ENCODE peak calls at places on chromosomes 12 and 14, in four cellular contexts. One of them, this sample, is unnamed. For H3K36me3, the result is how much of the 10 kb centered on the place peaks cover.

GRCh38 chr12:106284294-106285105 is 18.0 kb upstream of the TCP11L2 start:
- DNase-seq in upper lobe of right lung: no peak
- DNase-seq in MM.1S: no peak
- DNase-seq in heart right ventricle: no peak
- DNase-seq in this sample: peak

GRCh38 chr12:81819991-81820633 is 61.0 kb upstream of the PPFIA2 start:
- DNase-seq in MM.1S: no peak
- DNase-seq in upper lobe of right lung: no peak
- DNase-seq in heart right ventricle: no peak
- DNase-seq in this sample: no peak

GRCh38 chr12:129571901-129572494 is 331.8 kb downstream of the TMEM132D start:
- DNase-seq in upper lobe of right lung: no peak
- DNase-seq in MM.1S: no peak
- DNase-seq in heart right ventricle: no peak
- DNase-seq in this sample: no peak

GRCh38 chr12:124762384-124762783 is 101.3 kb downstream of the SCARB1 start:
- DNase-seq in upper lobe of right lung: no peak
- DNase-seq in heart right ventricle: no peak
- DNase-seq in MM.1S: no peak
- DNase-seq in this sample: no peak

GRCh38 chr14:94355191-94355794 is 32.2 kb upstream of the SERPINA6 start:
- DNase-seq in MM.1S: no peak
- DNase-seq in heart right ventricle: peak
- DNase-seq in upper lobe of right lung: peak
- DNase-seq in this sample: no peak

GRCh38 chr14:94408546-94409095 is 20.2 kb upstream of the SERPINA1 start:
- DNase-seq in MM.1S: no peak
- DNase-seq in heart right ventricle: no peak
- DNase-seq in upper lobe of right lung: no peak
- DNase-seq in this sample: no peak

GRCh38 chr14:35470775-35471174 is 63.2 kb upstream of the INSM2 start:
- DNase-seq in heart right ventricle: no peak
- DNase-seq in upper lobe of right lung: no peak
- DNase-seq in MM.1S: no peak
- DNase-seq in this sample: peak

GRCh38 chr14:36767603-36768281 is 106.1 kb downstream of the PAX9 start:
- DNase-seq in upper lobe of right lung: no peak
- DNase-seq in heart right ventricle: no peak
- DNase-seq in MM.1S: no peak
- DNase-seq in this sample: no peak

GRCh38 chr14:102659797-102660196 is 67.3 kb downstream of the RCOR1 start:
- DNase-seq in heart right ventricle: no peak
- DNase-seq in MM.1S: no peak
- DNase-seq in upper lobe of right lung: no peak
- DNase-seq in this sample: no peak

GRCh38 chr12:43028826-43029225 is 439.3 kb upstream of the PRICKLE1 start:
- DNase-seq in upper lobe of right lung: no peak
- DNase-seq in MM.1S: no peak
- DNase-seq in heart right ventricle: no peak
- DNase-seq in this sample: no peak

GRCh38 chr12:132566551-132567131 is 43.7 kb downstream of the LRCOL1 start:
- DNase-seq in heart right ventricle: no peak
- DNase-seq in upper lobe of right lung: no peak
- DNase-seq in MM.1S: no peak
- DNase-seq in this sample: no peak

GRCh38 chr14:100303925-100304324 is 2.3 kb downstream of the SLC25A29 start:
- DNase-seq in heart right ventricle: no peak
- DNase-seq in upper lobe of right lung: no peak
- DNase-seq in MM.1S: no peak
- DNase-seq in this sample: no peak

GRCh38 chr12:31368666-31369361 is 42.9 kb upstream of the SINHCAF start:
- DNase-seq in MM.1S: no peak
- DNase-seq in upper lobe of right lung: peak
- DNase-seq in heart right ventricle: no peak
- DNase-seq in this sample: no peak

GRCh38 chr14:63478024-63478423 is 65.2 kb downstream of the PPP2R5E start:
- DNase-seq in heart right ventricle: no peak
- DNase-seq in MM.1S: peak
- DNase-seq in upper lobe of right lung: no peak
- DNase-seq in this sample: no peak

GRCh38 chr12:54700301-54700700 is 52.1 kb upstream of the DCD start:
- DNase-seq in heart right ventricle: no peak
- DNase-seq in MM.1S: no peak
- DNase-seq in upper lobe of right lung: no peak
- DNase-seq in this sample: no peak

GRCh38 chr12:109987615-109988014 is 8.6 kb downstream of the GIT2 start:
- DNase-seq in upper lobe of right lung: no peak
- DNase-seq in heart right ventricle: no peak
- DNase-seq in MM.1S: no peak
- DNase-seq in this sample: no peak

GRCh38 chr12:109988274-109988673 is 7.9 kb downstream of the GIT2 start:
- DNase-seq in upper lobe of right lung: no peak
- DNase-seq in heart right ventricle: no peak
- DNase-seq in MM.1S: no peak
- DNase-seq in this sample: no peak

GRCh38 chr12:109991586-109991985 is 4.6 kb downstream of the GIT2 start:
- DNase-seq in heart right ventricle: no peak
- DNase-seq in upper lobe of right lung: no peak
- DNase-seq in MM.1S: no peak
- DNase-seq in this sample: no peak

GRCh38 chr12:109988903-109989302 is 7.3 kb downstream of the GIT2 start:
- DNase-seq in upper lobe of right lung: no peak
- DNase-seq in heart right ventricle: no peak
- DNase-seq in MM.1S: no peak
- DNase-seq in this sample: no peak

DNA sequence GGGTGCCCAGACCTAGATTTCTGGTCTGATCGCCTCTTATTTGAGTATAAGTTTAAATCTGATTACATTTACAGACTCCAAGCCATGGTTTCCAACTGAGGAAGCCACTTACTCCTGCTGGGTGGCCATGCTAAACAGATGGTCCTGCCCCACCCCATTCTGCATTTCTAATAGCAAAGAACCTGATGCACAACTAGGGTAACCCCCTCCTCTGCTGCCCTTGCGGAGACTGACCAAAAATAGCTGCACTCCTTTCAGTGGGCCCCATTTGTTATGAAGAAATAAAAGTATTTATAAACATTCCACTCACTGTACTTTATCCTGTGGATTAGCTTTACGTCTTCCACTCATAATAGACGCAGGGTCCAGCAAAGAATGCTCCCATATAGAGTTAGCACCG is 6.8 kb downstream of the GIT2 start:
- DNase-seq in MM.1S: no peak
- DNase-seq in heart right ventricle: no peak
- DNase-seq in upper lobe of right lung: no peak
- DNase-seq in this sample: no peak
- H3K36me3 ChIP-seq in MM.1S: under half
- H3K36me3 ChIP-seq in heart right ventricle: half or more
- H3K36me3 ChIP-seq in upper lobe of right lung: half or more
- H3K36me3 ChIP-seq in this sample: half or more

GRCh38 chr12:97022831-97023230 is 115.8 kb downstream of the NEDD1 start:
- DNase-seq in MM.1S: no peak
- DNase-seq in heart right ventricle: no peak
- DNase-seq in upper lobe of right lung: no peak
- DNase-seq in this sample: no peak
- H3K36me3 ChIP-seq in MM.1S: under half
- H3K36me3 ChIP-seq in heart right ventricle: under half
- H3K36me3 ChIP-seq in upper lobe of right lung: under half
- H3K36me3 ChIP-seq in this sample: under half

DNA sequence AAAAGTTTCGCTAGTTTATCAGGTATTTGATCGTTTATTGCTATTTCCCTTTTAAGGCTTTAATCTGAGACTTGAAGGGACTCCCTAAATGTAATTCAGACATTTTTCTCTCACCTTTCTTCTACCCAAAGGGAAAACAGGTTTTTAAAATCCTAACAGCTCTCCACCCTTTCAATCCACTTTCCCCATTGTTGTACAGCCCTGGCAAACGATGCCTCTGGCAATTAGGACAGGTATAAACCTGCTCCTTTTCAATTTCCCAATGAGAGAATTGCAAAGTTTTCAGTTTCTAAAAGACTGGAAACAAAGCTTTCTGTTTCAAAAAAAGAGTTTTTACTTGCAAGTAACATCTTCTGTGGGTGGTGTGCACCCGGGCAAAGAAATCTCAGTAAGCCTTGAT is 131.1 kb downstream of the HMGA2 start:
- DNase-seq in MM.1S: no peak
- DNase-seq in heart right ventricle: no peak
- DNase-seq in upper lobe of right lung: no peak
- DNase-seq in this sample: no peak
- H3K36me3 ChIP-seq in MM.1S: under half
- H3K36me3 ChIP-seq in heart right ventricle: under half
- H3K36me3 ChIP-seq in upper lobe of right lung: under half
- H3K36me3 ChIP-seq in this sample: under half

GRCh38 chr12:3614806-3615466 is 123.9 kb downstream of the PRMT8 start:
- DNase-seq in upper lobe of right lung: no peak
- DNase-seq in MM.1S: no peak
- DNase-seq in heart right ventricle: no peak
- DNase-seq in this sample: no peak
- H3K36me3 ChIP-seq in upper lobe of right lung: under half
- H3K36me3 ChIP-seq in MM.1S: under half
- H3K36me3 ChIP-seq in heart right ventricle: under half
- H3K36me3 ChIP-seq in this sample: under half

GRCh38 chr12:62854024-62854423 is 80.9 kb downstream of the PPM1H start:
- DNase-seq in heart right ventricle: no peak
- DNase-seq in MM.1S: no peak
- DNase-seq in upper lobe of right lung: no peak
- DNase-seq in this sample: no peak
- H3K36me3 ChIP-seq in heart right ventricle: under half
- H3K36me3 ChIP-seq in MM.1S: under half
- H3K36me3 ChIP-seq in upper lobe of right lung: under half
- H3K36me3 ChIP-seq in this sample: under half

GRCh38 chr14:75011356-75012097 is 8.8 kb downstream of the EIF2B2 start:
- DNase-seq in upper lobe of right lung: no peak
- DNase-seq in MM.1S: no peak
- DNase-seq in heart right ventricle: no peak
- DNase-seq in this sample: no peak

GRCh38 chr14:75016815-75017214 is 14.1 kb downstream of the EIF2B2 start:
- DNase-seq in MM.1S: no peak
- DNase-seq in heart right ventricle: no peak
- DNase-seq in upper lobe of right lung: no peak
- DNase-seq in this sample: no peak

GRCh38 chr14:75018684-75019083 is 16.0 kb downstream of the EIF2B2 start:
- DNase-seq in upper lobe of right lung: no peak
- DNase-seq in heart right ventricle: no peak
- DNase-seq in MM.1S: no peak
- DNase-seq in this sample: no peak

GRCh38 chr14:75013290-75013689 is 10.6 kb downstream of the EIF2B2 start:
- DNase-seq in MM.1S: no peak
- DNase-seq in upper lobe of right lung: no peak
- DNase-seq in heart right ventricle: peak
- DNase-seq in this sample: peak

DNA sequence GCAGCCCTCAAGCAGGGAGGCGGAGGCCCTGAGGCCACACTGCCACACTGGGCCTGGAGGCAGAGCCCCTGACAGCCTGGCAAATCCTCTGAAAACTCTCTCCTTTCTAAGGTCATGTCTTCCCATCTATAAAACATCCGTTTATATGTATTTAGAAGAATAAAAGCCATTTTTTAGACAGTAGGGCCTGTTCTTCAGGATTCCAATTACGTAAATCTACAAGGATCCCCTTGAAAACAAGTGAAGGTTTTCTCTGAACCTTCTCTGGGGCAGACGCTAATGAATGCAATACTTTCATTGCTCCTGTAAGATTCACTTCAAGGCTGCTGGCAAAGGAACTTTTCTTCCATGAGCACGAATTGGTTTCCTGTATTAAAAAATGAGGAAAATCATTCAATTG is 12.8 kb downstream of the EIF2B2 start:
- DNase-seq in upper lobe of right lung: no peak
- DNase-seq in MM.1S: no peak
- DNase-seq in heart right ventricle: no peak
- DNase-seq in this sample: no peak
- H3K36me3 ChIP-seq in upper lobe of right lung: half or more
- H3K36me3 ChIP-seq in MM.1S: under half
- H3K36me3 ChIP-seq in heart right ventricle: half or more
- H3K36me3 ChIP-seq in this sample: under half

GRCh38 chr12:109532721-109533486 is 40.4 kb downstream of the MMAB start:
- DNase-seq in heart right ventricle: no peak
- DNase-seq in upper lobe of right lung: no peak
- DNase-seq in MM.1S: no peak
- DNase-seq in this sample: no peak
- H3K36me3 ChIP-seq in heart right ventricle: half or more
- H3K36me3 ChIP-seq in upper lobe of right lung: half or more
- H3K36me3 ChIP-seq in MM.1S: under half
- H3K36me3 ChIP-seq in this sample: under half

GRCh38 chr12:24820872-24821271 is 128.0 kb downstream of the BCAT1 start:
- DNase-seq in heart right ventricle: no peak
- DNase-seq in upper lobe of right lung: no peak
- DNase-seq in MM.1S: no peak
- DNase-seq in this sample: no peak

GRCh38 chr12:24821691-24822090 is 127.2 kb downstream of the BCAT1 start:
- DNase-seq in MM.1S: no peak
- DNase-seq in upper lobe of right lung: no peak
- DNase-seq in heart right ventricle: no peak
- DNase-seq in this sample: no peak

GRCh38 chr12:24823808-24824515 is 124.9 kb downstream of the BCAT1 start:
- DNase-seq in heart right ventricle: no peak
- DNase-seq in upper lobe of right lung: no peak
- DNase-seq in MM.1S: no peak
- DNase-seq in this sample: no peak

GRCh38 chr12:24822121-24822899 is 126.6 kb downstream of the BCAT1 start:
- DNase-seq in upper lobe of right lung: no peak
- DNase-seq in heart right ventricle: no peak
- DNase-seq in MM.1S: no peak
- DNase-seq in this sample: no peak
- H3K36me3 ChIP-seq in upper lobe of right lung: under half
- H3K36me3 ChIP-seq in heart right ventricle: under half
- H3K36me3 ChIP-seq in MM.1S: under half
- H3K36me3 ChIP-seq in this sample: under half

This sample was measured in adrenal gland.